ENCODE peak calls at places on chromosomes 7 and 10, in four cellular contexts. M, E, C and U are unnamed samples.

GRCh38 chr10:80457554-80458262 is 3.6 kb downstream of the TSPAN14 start:
- DNase-seq in M (no peak), E (no peak), C (no peak), U (no peak)

GRCh38 chr10:45373003-45373782 is 823 bp upstream of the ALOX5 start:
- DNase-seq in M (peak), E (no peak), C (no peak), U (peak)

GRCh38 chr7:106959753-106960152 is 84.8 kb upstream of the PRKAR2B start:
- DNase-seq in M (peak), E (no peak), C (no peak), U (no peak)

GRCh38 chr10:1715821-1716220 is 21.5 kb downstream of the ADARB2 start:
- DNase-seq in M (peak), E (no peak), C (peak), U (peak)

GRCh38 chr7:12638851-12639467 is 48.5 kb upstream of the ARL4A start:
- DNase-seq in M (peak), E (no peak), C (no peak), U (no peak)

GRCh38 chr7:41524861-41525260 is 178.0 kb downstream of the INHBA start:
- DNase-seq in M (no peak), E (no peak), C (no peak), U (no peak)

GRCh38 chr10:122981066-122981464 is 864 bp downstream of the PSTK start:
- DNase-seq in M (peak), E (peak), C (no peak), U (no peak)

GRCh38 chr10:88086187-88086954 is 222.9 kb downstream of the PTEN start:
- DNase-seq in M (no peak), E (no peak), C (no peak), U (no peak)

GRCh38 chr7:144403649-144404061 is at the start of gene NOBOX:
- DNase-seq in M (no peak), E (no peak), C (no peak), U (no peak)

GRCh38 chr7:23256731-23257130 is 10.2 kb downstream of the GPNMB start:
- DNase-seq in M (peak), E (no peak), C (no peak), U (no peak)
- TF ChIP-seq POLR2AphosphoS5 in M (no peak), E (no peak), C (no peak), U (no peak)

GRCh38 chr7:5553298-5553877 is 129.8 kb upstream of the TNRC18 start:
- DNase-seq in M (peak), E (no peak), C (no peak), U (no peak)

GRCh38 chr7:5550831-5551230 is 127.2 kb upstream of the TNRC18 start:
- DNase-seq in M (no peak), E (no peak), C (no peak), U (no peak)

GRCh38 chr7:5552123-5552522 is 128.5 kb upstream of the TNRC18 start:
- DNase-seq in M (no peak), E (no peak), C (no peak), U (no peak)

GRCh38 chr7:5557920-5558401 is 134.3 kb upstream of the TNRC18 start:
- DNase-seq in M (peak), E (peak), C (peak), U (peak)

GRCh38 chr7:5554287-5554785 is 130.7 kb upstream of the TNRC18 start:
- DNase-seq in M (no peak), E (no peak), C (no peak), U (no peak)
- TF ChIP-seq SPI1 in M (no peak), E (no peak), C (no peak), U (no peak)

DNA sequence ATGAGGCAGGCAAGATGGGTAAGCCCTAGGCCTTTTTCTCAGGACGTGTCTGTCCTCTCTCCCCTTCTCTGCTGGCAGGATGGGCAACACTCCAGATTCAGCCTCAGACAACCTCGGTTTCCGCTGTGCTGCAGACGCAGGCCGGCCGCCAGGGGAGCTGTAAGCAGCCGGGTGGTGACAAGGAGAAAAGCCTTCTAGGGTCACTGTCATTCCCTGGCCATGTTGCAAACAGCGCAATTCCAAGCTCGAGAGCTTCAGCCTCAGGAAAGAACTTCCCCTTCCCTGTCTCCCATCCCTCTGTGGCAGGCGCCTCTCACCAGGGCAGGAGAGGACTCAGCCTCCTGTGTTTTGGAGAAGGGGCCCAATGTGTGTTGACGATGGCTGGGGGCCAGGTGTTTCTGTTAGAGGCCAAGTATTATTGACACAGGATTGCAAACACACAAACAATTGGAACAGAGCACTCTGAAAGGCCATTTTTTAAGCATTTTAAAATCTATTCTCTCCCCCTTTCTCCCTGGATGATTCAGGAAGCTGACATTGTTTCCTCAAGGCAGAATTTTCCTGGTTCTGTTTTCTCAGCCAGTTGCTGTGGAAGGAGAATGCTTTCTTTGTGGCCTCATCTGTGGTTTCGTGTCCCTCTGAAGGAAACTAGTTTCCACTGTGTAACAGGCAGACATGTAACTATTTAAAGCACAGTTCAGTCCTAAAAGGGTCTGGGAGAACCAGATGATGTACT is 13.1 kb downstream of the PHKG1 start:
- DNase-seq in M (no peak), E (no peak), C (no peak), U (no peak)
- TF ChIP-seq POLR2AphosphoS5 in M (no peak), E (no peak), C (no peak), U (no peak)

GRCh38 chr10:14604181-14605142 is 170.2 kb downstream of the FAM107B start:
- DNase-seq in M (peak), E (peak), C (no peak), U (peak)
- TF ChIP-seq SPI1 in M (no peak), E (peak), C (no peak), U (peak)

GRCh38 chr10:79072994-79073654 is 4.4 kb downstream of the ZMIZ1 start:
- DNase-seq in M (no peak), E (no peak), C (no peak), U (no peak)

GRCh38 chr10:79072041-79072441 is 3.3 kb downstream of the ZMIZ1 start:
- DNase-seq in M (no peak), E (no peak), C (no peak), U (no peak)

GRCh38 chr10:79070611-79071534 is 2.1 kb downstream of the ZMIZ1 start:
- DNase-seq in M (no peak), E (peak), C (no peak), U (no peak)

GRCh38 chr10:79070091-79070610 is 1.4 kb downstream of the ZMIZ1 start:
- DNase-seq in M (peak), E (no peak), C (no peak), U (no peak)

DNA sequence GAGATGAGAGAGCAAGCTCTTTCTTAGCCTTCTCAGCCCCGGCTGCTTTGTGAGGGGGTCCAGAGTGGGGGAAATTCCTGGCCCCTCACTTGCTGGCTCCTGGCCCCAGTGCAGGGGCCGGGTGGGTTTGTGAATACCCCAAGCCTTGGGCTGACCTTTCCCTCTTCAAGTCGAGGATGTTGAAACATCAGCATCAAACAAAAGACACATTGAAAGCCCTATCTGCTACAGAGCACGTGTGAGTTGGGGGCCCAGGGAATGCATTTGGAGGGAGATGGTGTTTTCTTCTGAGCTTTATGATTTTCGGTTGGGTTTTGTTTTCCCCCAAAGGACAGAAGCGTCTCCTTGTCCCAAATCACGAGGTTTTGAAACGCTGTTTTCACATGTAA is 2.8 kb downstream of the ZMIZ1 start:
- DNase-seq in M (no peak), E (no peak), C (no peak), U (no peak)
- TF ChIP-seq POLR2AphosphoS5 in M (no peak), E (no peak), C (no peak), U (no peak)

GRCh38 chr7:444606-445005 is 75.0 kb downstream of the PDGFA start:
- DNase-seq in M (no peak), E (no peak), C (no peak), U (no peak)
- TF ChIP-seq SPI1 in M (no peak), E (no peak), C (no peak), U (no peak)